ENCODE peak calls at places on chromosomes 6 and 20, in ten cellular contexts. L is suprapubic skin, Q is upper lobe of left lung, M is heart left ventricle, R is thyroid gland, S is body of pancreas, Z is H54, C is lower leg skin, A is Peyer's patch, N is ovary. J is an unnamed sample.

GRCh38 chr6:159540152-159540551 is 152.9 kb downstream of the SOD2 start:
- DNase-seq in Z (no peak), N (no peak), R (no peak), A (no peak), C (no peak), S (no peak), Q (no peak), M (no peak), L (no peak), J (no peak)

GRCh38 chr6:39785281-39785680 is 6.9 kb upstream of the DAAM2 start:
- DNase-seq in N (no peak), S (no peak), C (no peak), L (no peak), A (no peak), Q (no peak), R (no peak), M (no peak), Z (no peak), J (no peak)

GRCh38 chr6:121620002-121620740 is 184.7 kb downstream of the GJA1 start:
- DNase-seq in Z (no peak), A (no peak), N (no peak), S (no peak), Q (no peak), L (no peak), M (no peak), R (no peak), C (no peak), J (no peak)

GRCh38 chr6:101462576-101462975 is 69.1 kb downstream of the GRIK2 start:
- DNase-seq in L (no peak), M (no peak), Q (no peak), Z (no peak), A (no peak), C (no peak), N (no peak), R (no peak), S (no peak), J (peak; percentile 63)

GRCh38 chr6:140858381-140858971 is 1274.2 kb upstream of the GJE1 start:
- DNase-seq in Z (no peak), A (no peak), Q (no peak), C (no peak), S (no peak), L (no peak), R (no peak), M (no peak), N (no peak), J (peak; percentile 52)

GRCh38 chr20:57907131-57908083 is 197.6 kb upstream of the PMEPA1 start:
- DNase-seq in R (no peak), S (no peak), A (no peak), C (no peak), L (peak; percentile 44), Q (no peak), M (peak; percentile 44), N (peak; percentile 18), Z (no peak), J (no peak)

GRCh38 chr20:34388678-34389077 is 25.6 kb downstream of the ITCH start:
- DNase-seq in Q (no peak), A (no peak), C (no peak), N (no peak), Z (no peak), S (no peak), L (no peak), R (no peak), M (no peak), J (no peak)

GRCh38 chr20:61055642-61056041 is 196.4 kb upstream of the CDH4 start:
- DNase-seq in C (no peak), R (no peak), L (no peak), Z (no peak), N (no peak), S (no peak), M (no peak), A (no peak), Q (no peak), J (no peak)

GRCh38 chr20:48026981-48027592 is 241.8 kb upstream of the SULF2 start:
- DNase-seq in Q (no peak), L (no peak), A (no peak), R (no peak), Z (no peak), M (no peak), S (no peak), C (no peak), N (peak; percentile 25), J (no peak)

GRCh38 chr6:10511477-10511876 is 9.7 kb upstream of the GCNT2 start:
- DNase-seq in C (no peak), A (no peak), R (no peak), M (peak; percentile 48), Z (no peak), L (no peak), S (no peak), N (no peak), Q (no peak), J (no peak)

GRCh38 chr6:1286972-1287600 is 24.8 kb upstream of the FOXQ1 start:
- DNase-seq in L (no peak), C (no peak), Z (peak; percentile 28), Q (peak; percentile 91), A (no peak), R (peak; percentile 76), M (no peak), N (no peak), S (peak; percentile 35), J (peak; percentile 87)

GRCh38 chr6:88545991-88546390 is 379.8 kb upstream of the CNR1 start:
- DNase-seq in R (no peak), S (no peak), N (no peak), A (no peak), L (no peak), M (no peak), Z (no peak), Q (no peak), C (no peak), J (no peak)
- TF ChIP-seq POLR2A in R (no peak), S (no peak), N (no peak), A (no peak), L (no peak), M (no peak), Z (no peak), Q (no peak), C (no peak), J (no peak)

DNA sequence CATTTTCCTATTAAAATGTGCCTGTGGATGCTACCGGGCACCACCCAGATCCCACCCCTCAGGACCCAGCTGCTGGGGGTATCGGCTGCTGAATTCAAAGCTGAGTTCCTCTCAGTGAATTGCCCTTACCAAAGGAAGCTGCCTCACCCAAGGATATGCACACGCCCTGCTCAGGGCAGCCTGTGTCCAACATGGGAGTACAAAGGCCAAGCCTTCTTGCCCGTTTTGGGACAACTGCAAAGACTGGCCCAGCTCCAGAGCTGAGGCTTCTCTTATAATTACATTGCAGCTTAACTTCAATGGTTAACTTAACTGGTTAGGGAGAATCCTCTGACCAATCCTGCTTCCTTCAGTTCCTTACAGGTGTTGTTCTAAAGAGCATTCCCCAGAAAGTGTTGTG is 19.8 kb upstream of the FANCE start:
- DNase-seq in M (no peak), L (no peak), Z (no peak), A (no peak), R (no peak), N (no peak), Q (no peak), S (no peak), C (no peak), J (no peak)
- TF ChIP-seq POLR2A in M (no peak), L (no peak), Z (no peak), A (no peak), R (no peak), N (no peak), Q (no peak), S (no peak), C (no peak), J (no peak)

GRCh38 chr20:2840138-2840966 is at the start of the genes PCED1A and VPS16:
- DNase-seq in N (peak; percentile 83), S (peak; percentile 87), M (peak; percentile 91), Q (peak; percentile 90), L (peak; percentile 89), A (peak; percentile 81), R (peak; percentile 89), Z (peak; percentile 99), C (peak; percentile 81), J (peak; percentile 85)
- TF ChIP-seq POLR2A in N (peak; percentile 41), S (peak; percentile 76), M (no peak), Q (no peak), L (no peak), A (peak; percentile 61), R (no peak), Z (peak; percentile 85), C (no peak), J (no peak)

GRCh38 chr6:29967379-29968010 is 25.2 kb downstream of the HLA-A start:
- DNase-seq in N (no peak), Q (peak; percentile 78), Z (no peak), A (no peak), L (no peak), C (no peak), M (peak; percentile 40), R (peak; percentile 41), S (peak; percentile 85), J (no peak)
- TF ChIP-seq POLR2A in N (no peak), Q (no peak), Z (no peak), A (no peak), L (no peak), C (no peak), M (no peak), R (no peak), S (no peak), J (no peak)

DNA sequence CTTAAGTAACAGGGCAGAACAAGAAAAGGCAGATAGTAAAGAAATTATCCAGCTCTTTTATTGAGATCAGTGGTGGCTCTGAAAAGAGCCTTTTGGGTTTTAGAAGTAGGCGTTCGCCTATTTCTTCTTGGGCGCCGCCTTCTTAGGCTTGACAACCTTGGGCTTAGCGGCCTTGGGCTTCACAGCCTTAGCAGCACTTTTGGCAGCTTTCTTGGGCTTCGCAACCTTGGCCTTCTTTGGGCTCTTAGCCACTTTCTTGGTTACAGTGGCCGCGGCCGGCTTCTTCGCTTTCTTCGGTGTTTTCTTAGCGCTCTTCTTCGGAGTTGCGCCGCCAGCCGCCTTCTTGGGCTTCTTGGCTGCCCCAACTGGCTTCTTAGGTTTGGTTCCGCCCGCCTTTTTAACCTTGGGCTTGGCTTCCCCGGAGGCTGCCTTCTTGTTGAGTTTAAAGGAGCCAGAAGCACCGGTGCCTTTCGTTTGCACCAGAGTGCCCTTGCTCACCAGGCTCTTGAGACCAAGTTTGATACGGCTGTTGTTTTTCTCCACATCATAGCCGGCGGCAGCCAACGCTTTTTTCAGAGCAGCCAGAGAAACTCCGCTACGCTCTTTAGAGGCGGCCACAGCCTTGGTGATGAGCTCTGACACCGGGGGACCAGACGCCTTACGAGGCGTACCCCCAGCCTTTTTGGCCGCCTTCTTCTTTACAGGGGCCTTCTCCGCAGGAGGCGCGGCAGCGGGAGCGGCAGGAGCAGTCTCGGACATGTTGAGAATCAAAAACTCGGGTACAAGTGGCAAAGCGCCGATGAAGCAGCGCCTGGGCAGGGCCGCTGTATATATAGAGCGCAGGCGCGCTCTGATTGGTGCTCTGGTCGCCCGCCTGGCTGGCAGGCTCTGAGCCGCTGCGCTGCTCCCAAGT is 31.3 kb upstream of the HFE start:
- DNase-seq in A (peak; percentile 94), Q (peak; percentile 95), S (peak; percentile 94), C (peak; percentile 94), M (peak; percentile 92), L (peak; percentile 93), N (peak; percentile 91), Z (peak; percentile 75), R (peak; percentile 92), J (peak; percentile 85)
- TF ChIP-seq POLR2A in A (peak; percentile 100), Q (peak; percentile 100), S (peak; percentile 100), C (peak; percentile 98), M (peak; percentile 60), L (peak; percentile 94), N (peak; percentile 97), Z (peak; percentile 97), R (peak; percentile 94), J (peak; percentile 98)

DNA sequence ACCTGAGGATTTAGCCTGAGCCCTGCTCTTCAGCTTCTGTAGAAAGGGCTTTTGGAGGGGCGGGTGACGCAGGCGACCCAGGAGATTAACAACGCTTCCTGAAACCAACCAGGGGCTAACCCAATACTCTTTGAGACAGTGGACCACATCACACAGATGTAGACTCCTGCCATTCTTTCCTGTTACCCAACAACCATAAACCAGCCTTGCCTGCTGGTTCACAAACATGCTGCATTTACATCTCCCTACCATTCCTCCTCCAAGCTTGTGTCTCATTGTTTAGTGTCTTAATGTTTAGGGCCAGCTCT is 28.3 kb downstream of the PPP1R16B start:
- DNase-seq in C (no peak), R (no peak), Z (no peak), N (no peak), S (no peak), A (peak; percentile 43), M (no peak), Q (no peak), L (no peak), J (no peak)
- TF ChIP-seq POLR2A in C (no peak), R (no peak), Z (no peak), N (no peak), S (no peak), A (no peak), M (no peak), Q (no peak), L (no peak), J (no peak)

J was measured in IMR-90.